ENCODE peak calls at places on chromosomes 13 and 19, in five cellular contexts. H is mesendoderm, X is H9, J is neuronal stem cell, S is IMR-90. I is an unnamed sample.

GRCh38 chr19:14616310-14616870 is 33.5 kb downstream of the CLEC17A start:
- DNase-seq in S (no peak), H (no peak), J (no peak), X (no peak), I (no peak)

GRCh38 chr19:13029893-13030292 is 34.6 kb downstream of the NFIX start:
- DNase-seq in J (no peak), S (no peak), X (peak), H (no peak), I (no peak)

GRCh38 chr19:15252398-15253018 is 20.3 kb upstream of the EPHX3 start:
- DNase-seq in S (peak), H (peak), X (peak), J (no peak), I (no peak)

GRCh38 chr13:44471686-44472085 is 98.1 kb downstream of the SERP2 start:
- DNase-seq in J (no peak), X (no peak), S (peak), H (no peak), I (peak)

GRCh38 chr13:79519252-79519651 is 38.3 kb downstream of the NDFIP2 start:
- DNase-seq in S (peak), H (no peak), J (no peak), X (no peak), I (peak)

GRCh38 chr19:1962674-1963073 is 21.7 kb downstream of the CSNK1G2 start:
- DNase-seq in S (no peak), X (no peak), J (no peak), H (no peak), I (no peak)

GRCh38 chr19:14073925-14074838 is 1.6 kb downstream of the MISP3 start:
- DNase-seq in S (peak), H (no peak), J (peak), X (no peak), I (peak)

GRCh38 chr19:377801-378581 is 31.0 kb downstream of the C2CD4C start:
- DNase-seq in X (no peak), H (no peak), S (no peak), J (no peak), I (no peak)

GRCh38 chr19:43595605-43595998 is 332 bp downstream of the IRGQ start:
- DNase-seq in X (no peak), H (no peak), J (no peak), S (no peak), I (no peak)

GRCh38 chr13:24274452-24274971 is 34.9 kb upstream of the C1QTNF9 start:
- DNase-seq in S (peak), H (no peak), J (no peak), X (no peak), I (peak)

GRCh38 chr19:29191005-29191404 is 21.9 kb downstream of the UQCRFS1 start:
- DNase-seq in X (no peak), J (no peak), S (no peak), H (no peak), I (no peak)

GRCh38 chr13:63124863-63125262 is 1709.2 kb upstream of the PCDH20 start:
- DNase-seq in J (no peak), H (peak), S (peak), X (no peak), I (peak)

GRCh38 chr19:7610491-7611240 is 15.0 kb downstream of the CAMSAP3 start:
- DNase-seq in J (no peak), S (no peak), H (no peak), X (no peak), I (no peak)

GRCh38 chr13:42078113-42078769 is 29.8 kb downstream of the DGKH start:
- DNase-seq in H (peak), X (peak), S (no peak), J (no peak), I (no peak)

GRCh38 chr19:36051236-36051635 is 2.8 kb downstream of the THAP8 start:
- DNase-seq in X (peak), H (peak), J (no peak), S (no peak), I (no peak)

GRCh38 chr13:46749951-46750350 is 47.0 kb downstream of the ESD start:
- DNase-seq in J (no peak), H (no peak), X (no peak), S (peak), I (no peak)

GRCh38 chr19:42282036-42282762 is 13.1 kb downstream of the CIC start:
- DNase-seq in H (no peak), J (no peak), S (peak), X (no peak), I (peak)

GRCh38 chr19:13150919-13151604 is 851 bp downstream of the IER2 start:
- DNase-seq in S (no peak), H (no peak), X (no peak), J (peak), I (peak)

GRCh38 chr19:1019980-1020867 is 699 bp downstream of the TMEM259 start:
- DNase-seq in X (no peak), H (peak), J (no peak), S (no peak), I (no peak)

GRCh38 chr19:39544201-39544903 is 4.4 kb upstream of the EID2 start:
- DNase-seq in X (no peak), S (peak), H (no peak), J (no peak), I (peak)

GRCh38 chr19:48755787-48756674 is 707 bp downstream of the FGF21 start:
- DNase-seq in S (no peak), X (no peak), J (no peak), H (no peak), I (no peak)

GRCh38 chr13:27968316-27969072 is 621 bp downstream of the CDX2 start:
- DNase-seq in J (no peak), X (peak), S (no peak), H (peak), I (peak)

GRCh38 chr19:55383279-55383788 is 758 bp downstream of the TMEM238 start:
- DNase-seq in S (no peak), H (no peak), J (no peak), X (no peak), I (no peak)

GRCh38 chr13:114311908-114312307 is 2.4 kb upstream of the CHAMP1 start:
- DNase-seq in X (no peak), J (no peak), H (no peak), S (no peak), I (no peak)

GRCh38 chr19:4722671-4723464 is 774 bp downstream of the DPP9 start:
- DNase-seq in X (no peak), H (peak), J (no peak), S (peak), I (peak)

GRCh38 chr13:29758591-29759114 is 91.8 kb downstream of the UBL3 start:
- DNase-seq in J (no peak), X (no peak), H (no peak), S (no peak), I (peak)

GRCh38 chr13:111541752-111542529 is 221.5 kb downstream of the TEX29 start:
- DNase-seq in J (no peak), H (no peak), X (no peak), S (no peak), I (no peak)
- H3K9ac ChIP-seq in J (no peak), H (no peak), X (no peak), S (no peak), I (no peak)

GRCh38 chr13:113036401-113036800 is 67.4 kb downstream of the MCF2L start:
- DNase-seq in X (no peak), H (no peak), S (no peak), J (no peak), I (no peak)

GRCh38 chr13:113033498-113033897 is 64.5 kb downstream of the MCF2L start:
- DNase-seq in J (no peak), H (peak), X (no peak), S (no peak), I (no peak)

GRCh38 chr13:113033054-113033453 is 64.0 kb downstream of the MCF2L start:
- DNase-seq in J (no peak), H (peak), S (no peak), X (no peak), I (no peak)

GRCh38 chr13:113034451-113035208 is 65.6 kb downstream of the MCF2L start:
- DNase-seq in X (peak), H (peak), J (peak), S (peak), I (peak)

GRCh38 chr13:113035209-113035800 is 66.3 kb downstream of the MCF2L start:
- DNase-seq in S (no peak), X (no peak), H (no peak), J (no peak), I (no peak)
- H2BK15ac ChIP-seq in S (no peak), X (no peak), H (no peak), J (no peak), I (no peak)

GRCh38 chr19:11410682-11411081 is 8.4 kb downstream of the RGL3 start:
- DNase-seq in J (no peak), H (peak), S (peak), X (no peak), I (no peak)
- H2BK5ac ChIP-seq in J (no peak), H (no peak), S (no peak), X (no peak), I (no peak)

GRCh38 chr19:58009301-58009665 is 6.7 kb upstream of the ZNF606 start:
- DNase-seq in S (no peak), H (no peak), J (no peak), X (no peak), I (no peak)
- H3K9ac ChIP-seq in S (no peak), H (no peak), J (peak), X (no peak), I (peak)

GRCh38 chr19:50314724-50315700 is 14.2 kb downstream of the KCNC3 start:
- DNase-seq in X (peak), J (no peak), S (no peak), H (no peak), I (no peak)
- H2BK15ac ChIP-seq in X (no peak), J (peak), S (no peak), H (no peak), I (no peak)

DNA sequence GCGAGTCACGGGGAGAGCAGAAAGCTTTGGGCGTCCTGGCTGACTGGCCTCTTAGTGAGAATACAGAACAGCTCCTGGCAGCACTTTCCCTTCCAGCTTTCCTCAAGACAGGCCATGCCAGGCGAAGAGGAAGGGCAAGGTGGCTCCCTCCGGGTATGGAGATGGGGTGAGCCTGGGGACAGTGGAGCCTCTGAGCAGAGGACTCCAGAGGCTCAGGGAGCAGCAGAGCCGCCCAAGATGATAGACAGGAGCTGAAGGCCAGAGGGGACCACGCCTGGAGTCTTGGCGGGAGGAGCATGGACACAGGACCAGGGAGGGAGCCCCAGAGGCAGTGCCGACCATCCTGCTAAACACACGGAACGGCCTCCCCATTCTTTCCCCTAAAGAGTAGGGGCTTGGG is 229.1 kb downstream of the TM9SF2 start:
- DNase-seq in H (no peak), X (no peak), S (no peak), J (no peak), I (no peak)
- H2BK5ac ChIP-seq in H (no peak), X (no peak), S (no peak), J (no peak), I (no peak)

DNA sequence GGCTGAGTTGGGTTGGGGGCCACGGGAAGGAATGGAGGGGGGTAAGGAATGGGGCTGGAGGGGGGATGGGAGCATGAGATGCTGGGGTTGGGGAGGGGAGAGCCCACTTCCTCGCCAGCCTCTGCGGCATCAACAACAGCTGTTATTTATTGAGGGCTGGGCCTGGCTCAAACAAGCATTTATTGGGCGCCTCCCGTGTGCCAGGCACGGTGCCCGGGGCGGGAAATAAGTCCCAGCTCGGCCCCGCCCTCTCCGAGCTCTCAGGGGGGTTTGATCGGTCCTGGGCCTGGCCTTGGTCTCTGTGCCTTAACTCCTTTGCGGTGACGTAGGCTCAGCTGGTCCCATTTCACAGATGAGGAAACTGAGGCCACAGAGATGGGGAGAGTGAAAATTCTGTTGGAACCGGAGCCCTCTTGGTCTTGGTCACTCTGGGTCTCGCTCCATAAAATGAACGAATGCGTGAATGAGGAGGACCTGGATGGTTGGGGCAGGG is 922 bp upstream of the ADAMTS10 start:
- DNase-seq in X (no peak), H (peak), J (no peak), S (no peak), I (no peak)
- H3K9ac ChIP-seq in X (no peak), H (no peak), J (no peak), S (no peak), I (no peak)

GRCh38 chr19:3013261-3013725 is 15.8 kb downstream of the TLE2 start:
- DNase-seq in S (no peak), J (no peak), X (no peak), H (no peak), I (no peak)

GRCh38 chr19:3012522-3013260 is 16.4 kb downstream of the TLE2 start:
- DNase-seq in J (no peak), S (no peak), H (peak), X (no peak), I (no peak)

GRCh38 chr19:3010871-3011270 is 18.2 kb downstream of the TLE2 start:
- DNase-seq in S (no peak), X (no peak), H (no peak), J (no peak), I (no peak)

GRCh38 chr19:3015126-3016057 is 13.7 kb downstream of the TLE2 start:
- DNase-seq in S (no peak), X (no peak), J (no peak), H (no peak), I (no peak)

DNA sequence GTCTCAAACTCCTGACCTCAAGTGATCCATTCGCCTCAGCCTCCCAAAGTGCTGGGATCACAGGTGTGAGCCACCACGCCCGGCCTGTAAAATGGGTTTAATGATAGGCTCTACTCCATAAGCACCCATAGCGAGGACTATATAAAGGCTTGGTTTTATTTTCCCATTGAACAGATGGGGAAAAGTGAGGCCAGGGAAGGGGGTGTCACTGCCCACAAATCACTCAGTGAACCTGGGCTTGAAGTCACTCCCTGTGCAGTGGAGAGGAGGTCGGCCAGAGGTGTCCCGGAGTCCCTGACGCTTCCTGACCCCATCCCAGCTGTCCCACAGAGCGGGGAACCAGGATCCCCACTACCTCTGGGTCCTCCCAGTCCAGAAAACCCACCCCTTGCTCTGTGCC is 14.9 kb downstream of the TLE2 start:
- DNase-seq in H (no peak), J (no peak), S (no peak), X (no peak), I (no peak)
- H2BK15ac ChIP-seq in H (no peak), J (no peak), S (no peak), X (no peak), I (no peak)

GRCh38 chr19:21323000-21323399 is 6.2 kb downstream of the ZNF708 start:
- DNase-seq in J (no peak), X (no peak), S (no peak), H (no peak), I (no peak)

GRCh38 chr19:21326169-21326568 is 3.0 kb downstream of the ZNF708 start:
- DNase-seq in J (no peak), X (no peak), H (no peak), S (no peak), I (no peak)

GRCh38 chr19:21322528-21322927 is 6.7 kb downstream of the ZNF708 start:
- DNase-seq in X (no peak), J (no peak), S (no peak), H (no peak), I (no peak)

GRCh38 chr19:21328885-21329605 is at the start of gene ZNF708:
- DNase-seq in H (peak), S (peak), J (peak), X (peak), I (peak)

GRCh38 chr19:21328402-21328801 is 808 bp downstream of the ZNF708 start:
- DNase-seq in H (peak), S (no peak), X (no peak), J (peak), I (no peak)
- H2BK5ac ChIP-seq in H (no peak), S (peak), X (no peak), J (no peak), I (no peak)

GRCh38 chr19:19204181-19204580 is 967 bp upstream of the NR2C2AP start:
- DNase-seq in X (peak), H (peak), S (no peak), J (no peak), I (no peak)

GRCh38 chr19:19205416-19206410 is 2.5 kb upstream of the NR2C2AP start:
- DNase-seq in X (no peak), S (no peak), H (peak), J (no peak), I (no peak)

GRCh38 chr19:19203012-19203856 is at the start of gene NR2C2AP:
- DNase-seq in S (peak), J (peak), X (peak), H (peak), I (peak)

GRCh38 chr19:19202707-19203011 is 555 bp downstream of the NR2C2AP start:
- DNase-seq in H (peak), S (no peak), X (no peak), J (no peak), I (no peak)

GRCh38 chr19:19201697-19202630 is 1.2 kb downstream of the NR2C2AP start:
- DNase-seq in H (no peak), J (no peak), X (no peak), S (no peak), I (no peak)
- H3K9ac ChIP-seq in H (peak), J (no peak), X (peak), S (peak), I (peak)